ENCODE peak calls at places on chromosomes 1 and 21, in four cellular contexts. X is HepG2, Z is HCT116, V is H1. P is an unnamed sample.

GRCh38 chr1:20185834-20186782 is at the start of the genes PLA2G2C and UBXN10:
- DNase-seq in X (peak), Z (no peak), V (no peak), P (peak)

GRCh38 chr1:192639607-192640368 is 3.8 kb downstream of the RGS13 start:
- DNase-seq in X (no peak), Z (peak), V (no peak), P (no peak)

GRCh38 chr1:234776875-234777849 is 167.2 kb upstream of the IRF2BP2 start:
- DNase-seq in X (no peak), Z (no peak), V (no peak), P (no peak)

GRCh38 chr1:196734006-196734405 is 40.6 kb upstream of the CFHR3 start:
- DNase-seq in X (no peak), Z (no peak), V (no peak), P (no peak)

GRCh38 chr1:111559736-111560279 is 56.4 kb upstream of the ADORA3 start:
- DNase-seq in X (peak), Z (no peak), V (no peak), P (no peak)

GRCh38 chr1:98674075-98674781 is 12.7 kb downstream of the SNX7 start:
- DNase-seq in X (no peak), Z (no peak), V (no peak), P (no peak)

GRCh38 chr21:43278766-43279577 is 110.2 kb downstream of the CRYAA start:
- DNase-seq in X (no peak), Z (no peak), V (no peak), P (no peak)

GRCh38 chr1:87404306-87404705 is 75.6 kb downstream of the LMO4 start:
- DNase-seq in X (no peak), Z (no peak), V (no peak), P (no peak)

GRCh38 chr1:36160949-36161485 is 5.1 kb downstream of the MAP7D1 start:
- DNase-seq in X (no peak), Z (no peak), V (no peak), P (no peak)

GRCh38 chr1:55446351-55446750 is 231.2 kb upstream of the USP24 start:
- DNase-seq in X (no peak), Z (no peak), V (no peak), P (no peak)

GRCh38 chr1:37038703-37039093 is 4.4 kb upstream of the GRIK3 start:
- DNase-seq in X (no peak), Z (no peak), V (no peak), P (peak)

GRCh38 chr21:45296638-45297037 is 8.9 kb upstream of the POFUT2 start:
- DNase-seq in X (no peak), Z (no peak), V (no peak), P (no peak)

GRCh38 chr1:54009406-54009805 is 8.6 kb downstream of the LDLRAD1 start:
- DNase-seq in X (no peak), Z (no peak), V (no peak), P (no peak)

GRCh38 chr1:4267381-4268261 is 367.5 kb upstream of the C1orf174 start:
- DNase-seq in X (peak), Z (no peak), V (no peak), P (no peak)

GRCh38 chr1:13703558-13704485 is 3.8 kb downstream of the PRDM2 start:
- DNase-seq in X (no peak), Z (no peak), V (no peak), P (no peak)

GRCh38 chr1:201468844-201469644 is at the start of gene PHLDA3:
- DNase-seq in X (peak), Z (no peak), V (peak), P (peak)

GRCh38 chr1:152630596-152630995 is 7.7 kb upstream of the LCE3A start:
- DNase-seq in X (no peak), Z (no peak), V (no peak), P (peak)

GRCh38 chr1:101025283-101025679 is 303 bp downstream of the DPH5 start:
- DNase-seq in X (peak), Z (no peak), V (no peak), P (peak)

GRCh38 chr1:11156441-11156840 is 32.7 kb upstream of the ANGPTL7 start:
- DNase-seq in X (no peak), Z (no peak), V (no peak), P (no peak)

GRCh38 chr1:33327587-33328325 is 6.9 kb upstream of the A3GALT2 start:
- DNase-seq in X (no peak), Z (no peak), V (no peak), P (no peak)

GRCh38 chr21:45439171-45439872 is 34.4 kb downstream of the COL18A1 start:
- DNase-seq in X (peak), Z (peak), V (peak), P (peak)

GRCh38 chr1:113615425-113615824 is 143.9 kb downstream of the PHTF1 start:
- DNase-seq in X (no peak), Z (no peak), V (no peak), P (no peak)

GRCh38 chr1:206430031-206430983 is 40.0 kb upstream of the IKBKE start:
- DNase-seq in X (no peak), Z (no peak), V (no peak), P (no peak)

GRCh38 chr1:99675994-99676393 is 30.1 kb downstream of the PALMD start:
- DNase-seq in X (no peak), Z (no peak), V (no peak), P (no peak)

GRCh38 chr1:106937104-106937503 is 119.4 kb upstream of the PRMT6 start:
- DNase-seq in X (no peak), Z (no peak), V (no peak), P (no peak)

GRCh38 chr1:231606712-231607111 is 19.9 kb upstream of the DISC1 start:
- DNase-seq in X (no peak), Z (no peak), V (no peak), P (peak)

GRCh38 chr1:153880962-153881361 is 41.8 kb downstream of the GATAD2B start:
- DNase-seq in X (peak), Z (no peak), V (no peak), P (peak)

GRCh38 chr1:7319196-7319595 is 451.9 kb upstream of the VAMP3 start:
- DNase-seq in X (no peak), Z (no peak), V (no peak), P (no peak)

GRCh38 chr1:7320661-7321060 is 450.4 kb upstream of the VAMP3 start:
- DNase-seq in X (no peak), Z (no peak), V (no peak), P (no peak)

GRCh38 chr1:7315946-7316345 is 455.1 kb upstream of the VAMP3 start:
- DNase-seq in X (no peak), Z (no peak), V (no peak), P (no peak)

GRCh38 chr1:7315316-7315715 is 455.8 kb upstream of the VAMP3 start:
- DNase-seq in X (no peak), Z (no peak), V (no peak), P (no peak)

DNA sequence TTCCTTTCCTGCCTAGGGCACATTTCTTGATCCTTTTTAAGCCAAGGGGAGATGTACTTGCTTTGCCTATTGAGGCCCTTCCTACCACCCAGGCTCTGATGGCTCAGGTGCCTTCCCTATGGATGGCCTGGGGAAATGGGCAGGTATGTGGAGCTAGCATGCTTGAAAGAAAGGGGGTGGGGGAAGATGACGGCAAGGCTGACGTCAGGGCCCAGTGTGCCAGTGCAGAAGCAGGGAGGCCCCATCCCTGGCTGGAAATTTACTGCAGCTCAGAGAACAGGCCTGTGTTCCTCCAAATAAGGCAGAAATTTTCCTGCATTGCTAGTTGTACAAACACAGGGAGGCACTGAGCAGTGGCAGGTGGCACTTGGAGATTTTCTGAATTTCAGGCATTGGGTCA is 453.2 kb upstream of the VAMP3 start:
- DNase-seq in X (no peak), Z (no peak), V (no peak), P (peak)
- TF ChIP-seq JUND in X (no peak), Z (no peak), V (no peak), P (no peak)

GRCh38 chr1:163650624-163651023 is 328.9 kb downstream of the NUF2 start:
- DNase-seq in X (no peak), Z (peak), V (no peak), P (no peak)
- TF ChIP-seq JUND in X (no peak), Z (no peak), V (no peak), P (no peak)

GRCh38 chr1:150720703-150721102 is at the start of gene HORMAD1:
- DNase-seq in X (no peak), Z (no peak), V (no peak), P (no peak)

GRCh38 chr1:150720098-150720497 is 597 bp downstream of the HORMAD1 start:
- DNase-seq in X (no peak), Z (no peak), V (no peak), P (no peak)

DNA sequence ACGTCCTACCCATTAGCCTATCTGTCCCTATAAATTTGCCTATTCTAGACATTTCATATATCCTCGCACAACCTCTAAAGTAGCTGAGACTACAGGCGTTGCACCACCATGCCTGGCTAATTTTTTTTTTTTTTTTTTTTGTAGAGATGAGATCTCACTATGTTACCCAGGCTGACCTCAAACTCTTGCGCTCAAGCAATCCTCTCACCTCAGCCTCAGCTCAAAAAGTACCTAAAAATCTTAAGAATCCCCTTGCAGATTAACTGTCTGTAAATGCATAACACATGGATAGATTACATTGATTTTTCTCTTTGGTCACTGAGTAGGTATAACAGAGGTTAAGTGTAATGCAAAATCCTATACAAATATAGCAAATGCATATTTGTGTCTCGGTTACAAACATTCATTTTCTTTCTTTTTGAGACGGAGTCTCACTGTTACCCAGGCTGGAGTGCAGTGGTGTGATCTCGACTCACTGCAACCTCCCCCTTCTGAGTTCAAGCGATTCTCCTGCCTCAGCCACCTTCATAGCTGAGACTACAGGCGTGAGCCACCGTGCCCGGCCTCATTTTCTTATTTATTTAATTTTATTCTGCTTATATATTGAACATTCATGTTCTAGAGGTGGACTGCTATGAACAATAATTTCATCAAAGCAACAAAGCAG is 2.3 kb downstream of the HORMAD1 start:
- DNase-seq in X (no peak), Z (no peak), V (no peak), P (no peak)
- TF ChIP-seq JUND in X (no peak), Z (no peak), V (no peak), P (no peak)

DNA sequence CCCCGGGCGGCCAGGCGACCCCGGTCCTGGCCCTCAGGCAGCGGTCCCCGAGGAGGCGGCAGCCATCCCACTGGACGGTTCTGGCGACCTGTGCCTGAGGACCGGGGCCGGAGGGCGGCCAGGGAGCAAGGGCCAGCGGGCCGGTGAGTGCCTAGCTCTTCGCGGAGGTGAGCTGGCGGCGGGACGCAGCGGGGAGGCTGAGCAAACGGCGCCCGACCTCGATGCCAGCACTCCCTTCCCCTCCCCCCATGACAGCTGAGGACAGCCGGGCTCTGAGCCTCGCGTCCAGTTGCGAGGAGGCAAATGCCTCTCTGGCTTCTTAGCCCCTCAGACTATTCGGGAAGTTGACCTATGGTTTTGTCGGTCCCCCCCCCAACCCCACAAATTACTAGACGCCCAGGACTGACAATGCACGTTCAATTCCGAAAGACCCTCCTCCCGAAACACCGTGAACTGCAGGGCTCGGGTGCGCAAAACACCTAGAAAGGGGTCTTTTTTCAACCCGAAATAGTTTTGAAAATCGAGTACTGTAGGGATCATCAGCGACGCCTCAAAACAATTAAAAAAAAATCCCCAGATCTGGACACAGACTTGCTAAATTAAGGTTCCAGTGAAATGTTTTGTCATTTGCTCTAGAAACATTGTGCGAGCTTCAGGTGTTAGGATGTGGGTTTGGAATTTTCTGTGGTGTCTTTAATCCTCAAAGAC is 8.3 kb downstream of the CDKN2C start:
- DNase-seq in X (peak), Z (no peak), V (peak), P (peak)
- TF ChIP-seq JUND in X (no peak), Z (no peak), V (no peak), P (no peak)

GRCh38 chr1:17372955-17373354 is 959 bp downstream of the PADI6 start:
- DNase-seq in X (no peak), Z (no peak), V (no peak), P (no peak)

GRCh38 chr1:17371896-17372295 is at the start of gene PADI6:
- DNase-seq in X (no peak), Z (no peak), V (no peak), P (no peak)

GRCh38 chr1:17375651-17376050 is 3.7 kb downstream of the PADI6 start:
- DNase-seq in X (no peak), Z (no peak), V (no peak), P (no peak)

DNA sequence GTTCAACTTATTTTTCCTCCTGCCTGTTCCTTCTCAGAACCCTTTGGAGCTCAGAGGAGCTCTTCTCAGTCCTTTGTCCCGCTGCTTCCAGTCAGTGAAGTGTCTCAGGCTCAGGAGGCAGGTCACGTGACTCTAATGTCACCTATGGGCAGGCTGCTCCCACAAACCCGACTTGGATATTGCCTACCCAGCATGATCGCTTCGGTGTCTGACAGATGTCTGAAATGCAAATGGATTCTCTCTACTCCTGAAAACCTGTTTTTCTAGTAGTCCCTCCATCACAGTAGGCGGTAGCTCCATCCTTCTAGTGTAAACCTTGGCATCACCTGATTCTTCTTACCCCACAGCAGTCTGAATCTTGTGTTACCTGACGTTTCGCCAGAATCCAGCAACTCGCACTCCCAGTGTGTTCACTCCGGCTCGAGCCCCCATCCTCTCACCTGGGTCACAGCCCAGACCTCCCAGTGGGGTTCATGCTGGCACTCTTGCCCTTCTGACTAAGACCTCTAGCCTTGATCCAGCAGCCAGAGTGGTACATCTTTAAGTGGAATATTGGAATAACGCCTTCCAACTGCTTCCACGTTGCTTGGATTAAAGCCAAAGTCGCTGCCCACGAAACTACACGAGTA is 5.4 kb downstream of the PADI6 start:
- DNase-seq in X (no peak), Z (no peak), V (no peak), P (peak)
- TF ChIP-seq JUND in X (no peak), Z (no peak), V (no peak), P (no peak)

P was measured in T47D.